ENCODE peak calls at places on chromosome 1, in five cellular contexts. One of them, this sample, is unnamed.

GRCh38 chr1:241250465-241250864 is 106.5 kb downstream of the RGS7 start:
- DNase-seq in ELR: no peak
- DNase-seq in LoVo: no peak
- DNase-seq in NCI-H345: peak
- DNase-seq in activated CD4-positive, alpha-beta T cell treated with anti-CD3 and anti-CD28 coated beads, Interleukin-2, amount 50 U/mL, for 48 hours: no peak
- DNase-seq in this sample: peak

GRCh38 chr1:179083031-179083345 is 1.1 kb downstream of the TOR3A start:
- DNase-seq in NCI-H345: no peak
- DNase-seq in ELR: peak
- DNase-seq in LoVo: no peak
- DNase-seq in activated CD4-positive, alpha-beta T cell treated with anti-CD3 and anti-CD28 coated beads, Interleukin-2, amount 50 U/mL, for 48 hours: no peak
- DNase-seq in this sample: no peak

GRCh38 chr1:236389253-236389652 is 4.8 kb upstream of the EDARADD start:
- DNase-seq in ELR: no peak
- DNase-seq in NCI-H345: no peak
- DNase-seq in activated CD4-positive, alpha-beta T cell treated with anti-CD3 and anti-CD28 coated beads, Interleukin-2, amount 50 U/mL, for 48 hours: no peak
- DNase-seq in LoVo: no peak
- DNase-seq in this sample: no peak

GRCh38 chr1:221350091-221350490 is 391.8 kb downstream of the DUSP10 start:
- DNase-seq in NCI-H345: no peak
- DNase-seq in ELR: no peak
- DNase-seq in activated CD4-positive, alpha-beta T cell treated with anti-CD3 and anti-CD28 coated beads, Interleukin-2, amount 50 U/mL, for 48 hours: no peak
- DNase-seq in LoVo: no peak
- DNase-seq in this sample: no peak

GRCh38 chr1:19481826-19482398 is 3.4 kb downstream of the CAPZB start:
- DNase-seq in LoVo: no peak
- DNase-seq in NCI-H345: no peak
- DNase-seq in ELR: no peak
- DNase-seq in activated CD4-positive, alpha-beta T cell treated with anti-CD3 and anti-CD28 coated beads, Interleukin-2, amount 50 U/mL, for 48 hours: no peak
- DNase-seq in this sample: no peak

GRCh38 chr1:11485191-11485590 is 6.2 kb downstream of the DISP3 start:
- DNase-seq in LoVo: no peak
- DNase-seq in NCI-H345: peak
- DNase-seq in ELR: no peak
- DNase-seq in activated CD4-positive, alpha-beta T cell treated with anti-CD3 and anti-CD28 coated beads, Interleukin-2, amount 50 U/mL, for 48 hours: no peak
- DNase-seq in this sample: no peak

GRCh38 chr1:151703813-151704212 is 12.8 kb downstream of the CELF3 start:
- DNase-seq in ELR: no peak
- DNase-seq in LoVo: no peak
- DNase-seq in NCI-H345: no peak
- DNase-seq in activated CD4-positive, alpha-beta T cell treated with anti-CD3 and anti-CD28 coated beads, Interleukin-2, amount 50 U/mL, for 48 hours: no peak
- DNase-seq in this sample: no peak

GRCh38 chr1:219105893-219106292 is 67.8 kb upstream of the LYPLAL1 start:
- DNase-seq in LoVo: no peak
- DNase-seq in activated CD4-positive, alpha-beta T cell treated with anti-CD3 and anti-CD28 coated beads, Interleukin-2, amount 50 U/mL, for 48 hours: no peak
- DNase-seq in NCI-H345: no peak
- DNase-seq in ELR: no peak
- DNase-seq in this sample: no peak